ENCODE peak calls at places on chromosomes 4 and X, in ten cellular contexts. F, O, V, E, W, D, I, T, C and B are unnamed samples.

GRCh38 chrX:14528629-14529287 is 578 bp upstream of the GLRA2 start:
- DNase-seq in T (peak; percentile 71), E (peak; percentile 5), W (peak; percentile 93), C (no peak), F (peak; percentile 37), D (no peak), I (peak; percentile 41), O (peak; percentile 54), V (no peak), B (no peak)

GRCh38 chr4:69134471-69134870 is 38.2 kb downstream of the UGT2B7 start:
- DNase-seq in C (no peak), D (no peak), T (no peak), F (no peak), O (no peak), E (no peak), V (no peak), I (no peak), W (no peak), B (no peak)

GRCh38 chr4:69025191-69025998 is 70.9 kb upstream of the UGT2B7 start:
- DNase-seq in D (no peak), O (no peak), W (peak; percentile 68), T (peak; percentile 41), F (no peak), V (no peak), I (no peak), E (no peak), C (no peak), B (no peak)

GRCh38 chrX:47674776-47675175 is 15.8 kb upstream of the UXT start:
- DNase-seq in I (no peak), T (no peak), F (no peak), O (no peak), V (no peak), D (no peak), C (no peak), E (no peak), W (no peak), B (no peak)

GRCh38 chr4:173025131-173025530 is 143.5 kb upstream of the GALNT7 start:
- DNase-seq in V (no peak), F (no peak), D (no peak), O (no peak), I (no peak), E (no peak), C (no peak), W (peak; percentile 82), T (peak; percentile 84), B (no peak)

GRCh38 chrX:107398115-107398514 is 51.3 kb upstream of the FRMPD3 start:
- DNase-seq in V (no peak), C (no peak), T (no peak), W (no peak), D (no peak), E (no peak), O (no peak), F (no peak), I (no peak), B (no peak)

GRCh38 chr4:27506401-27506800 is 645.8 kb downstream of the STIM2 start:
- DNase-seq in F (no peak), T (no peak), C (no peak), I (no peak), W (no peak), E (no peak), V (no peak), O (no peak), D (no peak), B (no peak)

GRCh38 chrX:41029332-41029731 is 55.9 kb upstream of the USP9X start:
- DNase-seq in O (no peak), D (no peak), V (no peak), I (no peak), F (no peak), T (no peak), C (no peak), E (no peak), W (no peak), B (no peak)

GRCh38 chrX:96591418-96591817 is 93.2 kb upstream of the DIAPH2 start:
- DNase-seq in E (no peak), C (no peak), D (no peak), O (no peak), V (no peak), I (no peak), T (no peak), F (no peak), W (no peak), B (no peak)

GRCh38 chrX:24651783-24652182 is 4.6 kb upstream of the PCYT1B start:
- DNase-seq in E (no peak), V (no peak), T (no peak), W (no peak), F (no peak), D (no peak), I (no peak), C (no peak), O (no peak), B (no peak)

GRCh38 chrX:24647257-24648058 is at the start of gene PCYT1B:
- DNase-seq in T (peak; percentile 86), E (peak; percentile 36), F (peak; percentile 76), O (peak; percentile 76), V (peak; percentile 44), D (peak; percentile 34), C (peak; percentile 50), I (peak; percentile 64), W (peak; percentile 98), B (peak; percentile 0)

GRCh38 chrX:24643116-24643515 is 4.0 kb downstream of the PCYT1B start:
- DNase-seq in O (no peak), T (no peak), E (no peak), I (no peak), D (no peak), F (no peak), V (no peak), W (no peak), C (no peak), B (peak; percentile 26)

DNA sequence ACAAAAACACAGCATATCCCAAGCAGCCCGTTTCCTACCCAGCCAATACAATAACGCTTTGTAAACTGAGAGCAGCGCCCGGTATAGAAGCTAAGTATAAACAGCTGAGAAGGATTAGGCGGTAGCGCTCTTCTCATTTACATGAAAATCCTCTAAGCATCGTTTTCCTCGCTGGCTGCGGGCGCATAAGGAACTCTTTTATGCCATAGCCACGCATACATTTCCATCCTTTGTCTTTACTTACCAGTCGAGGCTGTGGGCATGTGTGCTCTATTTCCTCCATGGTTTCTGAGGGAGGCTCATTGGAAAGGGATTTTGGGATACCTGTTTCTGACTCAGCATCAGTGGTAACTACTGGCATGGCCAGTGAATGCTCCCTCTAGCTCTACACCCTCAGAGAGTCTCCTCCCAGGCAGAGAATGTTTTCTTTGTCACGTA is 383 bp downstream of the PCYT1B start:
- DNase-seq in T (peak; percentile 28), D (no peak), E (no peak), I (no peak), W (no peak), V (no peak), C (no peak), F (no peak), O (no peak), B (peak; percentile 0)
- H3K27ac ChIP-seq in T (peak overlapping the region; percentile 89), D (no peak overlapping the region), E (no peak overlapping the region), I (no peak overlapping the region), W (peak overlapping the region; percentile 73), V (peak overlapping the region; percentile 68), C (no peak overlapping the region), F (no peak overlapping the region), O (no peak overlapping the region), B (no peak overlapping the region)

DNA sequence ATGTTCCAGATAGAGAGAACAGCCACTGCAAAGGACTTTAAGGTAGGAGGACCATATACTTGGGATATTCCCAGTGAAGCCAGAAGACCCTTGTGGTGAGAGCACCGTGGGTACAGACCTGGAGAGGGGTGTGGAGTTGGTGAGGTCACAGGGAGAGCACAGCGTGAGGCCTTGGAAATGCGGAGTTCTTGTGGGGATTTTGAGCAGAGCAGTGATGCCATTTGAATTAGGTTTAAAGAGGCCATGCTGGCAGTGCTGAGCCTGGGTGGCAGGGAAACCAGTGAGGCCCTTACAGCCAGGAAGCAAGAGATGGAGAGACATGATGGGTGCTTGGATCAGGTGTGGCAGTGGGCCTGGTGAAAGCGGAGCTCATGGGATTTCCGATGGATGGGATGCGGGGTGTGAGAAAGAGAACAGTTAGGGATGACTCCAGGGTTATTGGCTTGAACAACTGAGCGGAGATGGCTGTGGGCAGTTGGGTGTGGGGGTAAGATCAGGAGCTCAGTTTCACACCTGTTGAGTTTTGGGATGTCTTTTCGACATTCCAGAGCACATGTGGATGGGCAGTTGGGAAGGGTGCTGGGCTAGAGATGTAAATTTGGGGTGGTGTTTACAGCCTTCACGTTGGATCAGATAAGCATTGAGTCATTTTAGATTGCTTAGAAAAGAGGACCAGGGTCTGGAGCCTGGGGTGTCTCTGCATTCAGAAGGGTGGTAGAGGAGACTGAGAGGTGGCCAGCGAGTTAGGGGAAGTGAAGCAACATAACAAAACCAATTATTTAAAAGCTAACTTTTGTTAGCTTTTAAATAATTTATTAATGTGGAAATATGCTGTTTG is 68.9 kb downstream of the TMEM131L start:
- DNase-seq in F (no peak), E (no peak), W (peak; percentile 65), V (no peak), O (no peak), T (no peak), D (no peak), I (no peak), C (no peak), B (no peak)
- H3K27ac ChIP-seq in F (no peak overlapping the region), E (peak overlapping the region; percentile 56), W (no peak overlapping the region), V (no peak overlapping the region), O (no peak overlapping the region), T (no peak overlapping the region), D (no peak overlapping the region), I (no peak overlapping the region), C (no peak overlapping the region), B (no peak overlapping the region)

DNA sequence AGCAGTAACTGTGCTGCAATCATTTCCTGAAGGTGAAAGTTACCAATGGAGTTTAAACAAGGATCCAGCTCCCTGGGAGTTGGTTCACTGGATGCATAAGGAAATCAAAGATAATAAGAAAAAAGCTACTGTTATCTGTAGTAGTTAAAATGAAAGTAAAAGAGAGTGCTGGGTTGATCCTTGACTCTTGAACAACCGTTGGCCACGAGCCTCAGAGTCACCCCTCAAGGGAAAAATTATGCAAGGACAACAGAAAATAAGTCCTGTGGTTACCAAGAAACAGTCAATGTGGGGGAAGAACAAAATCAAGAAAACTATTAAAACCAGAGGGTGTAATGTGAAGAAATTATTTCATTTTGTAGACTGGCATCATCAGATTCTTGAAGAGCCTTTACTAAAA is 49.7 kb upstream of the DDIT4L start:
- DNase-seq in V (no peak), F (no peak), I (no peak), W (no peak), O (no peak), C (no peak), T (no peak), E (no peak), D (no peak), B (no peak)
- H3K27ac ChIP-seq in V (no peak overlapping the region), F (no peak overlapping the region), I (no peak overlapping the region), W (no peak overlapping the region), O (no peak overlapping the region), C (no peak overlapping the region), T (no peak overlapping the region), E (no peak overlapping the region), D (no peak overlapping the region), B (no peak overlapping the region)

DNA sequence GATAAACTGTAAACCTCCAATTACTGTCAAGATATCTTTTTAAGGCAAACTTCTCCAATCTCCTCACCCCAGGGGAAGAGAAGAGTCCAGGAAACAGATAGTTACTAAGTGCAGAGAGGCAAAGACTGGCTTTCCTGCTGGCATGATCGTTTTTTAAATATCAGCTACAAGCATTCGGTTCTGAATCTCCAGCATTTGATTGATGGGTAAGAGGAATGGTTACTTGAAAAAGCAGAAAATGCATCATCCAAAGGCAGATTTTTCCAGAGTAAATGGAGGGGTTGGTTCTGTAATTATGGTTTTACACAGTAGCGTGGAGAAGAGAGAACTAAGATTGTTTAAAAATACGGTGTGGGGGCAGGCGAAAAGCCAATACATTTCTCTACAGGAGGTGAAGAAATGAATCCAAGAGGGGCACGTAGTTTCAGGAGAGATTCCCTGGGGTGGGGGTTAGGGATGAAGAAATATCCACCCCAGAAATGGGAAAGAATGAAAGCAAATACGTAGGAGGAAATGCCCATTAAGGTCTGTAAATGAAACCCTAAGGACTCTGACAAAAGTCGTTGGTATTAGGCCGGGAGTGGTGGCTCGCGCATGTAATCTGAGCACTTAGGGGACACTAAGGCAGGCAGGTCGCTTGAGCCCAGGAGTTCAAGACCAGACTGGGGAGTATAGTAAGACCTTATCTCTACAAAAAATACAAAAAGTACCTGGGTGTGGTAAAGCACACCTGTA is 248.3 kb downstream of the DHRSX start:
- DNase-seq in T (no peak), F (no peak), E (no peak), V (no peak), D (no peak), W (no peak), O (no peak), C (no peak), I (no peak), B (no peak)
- H3K27ac ChIP-seq in T (no peak overlapping the region), F (no peak overlapping the region), E (no peak overlapping the region), V (no peak overlapping the region), D (no peak overlapping the region), W (no peak overlapping the region), O (no peak overlapping the region), C (no peak overlapping the region), I (no peak overlapping the region), B (no peak overlapping the region)